ENCODE peak calls at places on chromosomes 4 and X, in six cellular contexts. Y is mucosa of descending colon, L is upper lobe of left lung, R is neuronal stem cell, T is fibroblast of pulmonary artery, I is left ventricle myocardium inferior. M is an unnamed sample.

GRCh38 chr4:14566518-14566917 is 435.8 kb upstream of the CPEB2 start:
- DNase-seq in Y (no peak), L (no peak), R (no peak), T (peak), I (no peak), M (no peak)

GRCh38 chr4:73257995-73258667 is 467 bp downstream of the ANKRD17 start:
- DNase-seq in Y (peak), L (peak), R (peak), T (peak), I (no peak), M (peak)

GRCh38 chr4:139511320-139511719 is 44.7 kb downstream of the SETD7 start:
- DNase-seq in Y (no peak), L (no peak), R (no peak), T (peak), I (no peak), M (no peak)

GRCh38 chrX:13721819-13722527 is 12.4 kb downstream of the TRAPPC2 start:
- DNase-seq in Y (no peak), L (no peak), R (no peak), T (peak), I (no peak), M (no peak)

GRCh38 chr4:17168571-17168970 is 270.1 kb upstream of the LDB2 start:
- DNase-seq in Y (no peak), L (no peak), R (no peak), T (peak), I (no peak), M (no peak)

GRCh38 chr4:104447346-104447745 is 47.3 kb downstream of the CXXC4 start:
- DNase-seq in Y (no peak), L (no peak), R (no peak), T (no peak), I (no peak), M (no peak)

GRCh38 chr4:15457401-15458201 is 12.1 kb upstream of the CC2D2A start:
- DNase-seq in Y (no peak), L (no peak), R (no peak), T (peak), I (no peak), M (peak)

GRCh38 chrX:124860736-124861135 is 458.9 kb upstream of the TEX13C start:
- DNase-seq in Y (no peak), L (no peak), R (no peak), T (no peak), I (no peak), M (no peak)

GRCh38 chr4:37993806-37994205 is 33.6 kb downstream of the PTTG2 start:
- DNase-seq in Y (no peak), L (no peak), R (no peak), T (no peak), I (no peak), M (no peak)

GRCh38 chr4:142901166-142901662 is 55.1 kb upstream of the INPP4B start:
- DNase-seq in Y (peak), L (no peak), R (no peak), T (no peak), I (no peak), M (no peak)

GRCh38 chr4:31918891-31919290 is 1198.7 kb downstream of the PCDH7 start:
- DNase-seq in Y (no peak), L (no peak), R (no peak), T (peak), I (no peak), M (no peak)

DNA sequence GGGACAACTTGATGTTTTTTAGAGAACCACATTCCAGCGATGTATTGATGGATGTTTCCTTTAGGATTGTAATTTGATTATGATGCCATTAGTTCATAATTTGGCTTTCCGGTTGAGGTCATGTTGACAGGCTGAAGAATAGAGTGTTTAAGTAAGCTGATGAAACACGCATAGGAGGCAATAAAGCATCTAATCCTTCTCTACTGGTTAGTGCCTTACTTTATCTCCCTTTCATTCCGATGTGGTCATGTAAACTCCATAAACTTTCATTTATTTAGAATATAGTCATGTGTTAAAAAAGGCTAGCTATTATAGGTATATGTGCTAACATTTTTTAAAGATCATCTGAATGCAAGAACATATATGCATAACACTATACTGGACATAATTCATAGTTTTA is 15.0 kb downstream of the FRMPD4 start:
- DNase-seq in Y (no peak), L (no peak), R (no peak), T (no peak), I (no peak), M (no peak)
- H3K4me3 ChIP-seq in Y (no peak), L (no peak), R (no peak), T (no peak), I (no peak), M (no peak)

GRCh38 chr4:40515037-40515397 is 114.6 kb downstream of the RBM47 start:
- DNase-seq in Y (no peak), L (no peak), R (no peak), T (no peak), I (no peak), M (no peak)
- H3K4me3 ChIP-seq in Y (peak), L (peak), R (no peak), T (no peak), I (no peak), M (no peak)

GRCh38 chr4:4270529-4270928 is 19.4 kb downstream of the LYAR start:
- DNase-seq in Y (no peak), L (no peak), R (no peak), T (peak), I (no peak), M (no peak)

GRCh38 chr4:4267981-4268380 is 20.0 kb upstream of the TMEM128 start:
- DNase-seq in Y (no peak), L (no peak), R (no peak), T (peak), I (no peak), M (no peak)

GRCh38 chr4:4269856-4270255 is 20.1 kb downstream of the LYAR start:
- DNase-seq in Y (no peak), L (peak), R (no peak), T (peak), I (no peak), M (no peak)

GRCh38 chr4:4268753-4269152 is 20.7 kb upstream of the TMEM128 start:
- DNase-seq in Y (no peak), L (no peak), R (no peak), T (no peak), I (no peak), M (no peak)

DNA sequence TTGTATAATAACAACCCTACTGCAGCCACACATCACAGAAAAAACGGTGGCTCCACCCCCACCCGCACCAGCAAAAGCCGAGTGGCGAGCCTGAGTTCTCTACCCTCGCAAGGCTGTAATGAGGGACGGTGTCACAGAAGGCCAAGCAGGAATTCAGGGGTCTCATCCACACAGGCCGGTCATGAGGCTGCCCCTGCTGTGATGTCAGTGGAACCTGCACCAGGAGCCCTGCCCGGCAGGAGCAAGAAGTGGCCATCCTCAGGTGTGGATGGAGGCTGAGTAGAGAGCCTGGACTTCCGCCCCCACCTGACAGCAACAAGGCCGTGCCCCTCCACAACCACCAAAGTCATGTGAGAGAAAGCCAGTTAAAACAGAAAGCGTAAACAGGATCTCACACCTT is 20.6 kb downstream of the LYAR start:
- DNase-seq in Y (no peak), L (no peak), R (no peak), T (no peak), I (no peak), M (no peak)
- H3K4me3 ChIP-seq in Y (no peak), L (no peak), R (no peak), T (no peak), I (no peak), M (no peak)

DNA sequence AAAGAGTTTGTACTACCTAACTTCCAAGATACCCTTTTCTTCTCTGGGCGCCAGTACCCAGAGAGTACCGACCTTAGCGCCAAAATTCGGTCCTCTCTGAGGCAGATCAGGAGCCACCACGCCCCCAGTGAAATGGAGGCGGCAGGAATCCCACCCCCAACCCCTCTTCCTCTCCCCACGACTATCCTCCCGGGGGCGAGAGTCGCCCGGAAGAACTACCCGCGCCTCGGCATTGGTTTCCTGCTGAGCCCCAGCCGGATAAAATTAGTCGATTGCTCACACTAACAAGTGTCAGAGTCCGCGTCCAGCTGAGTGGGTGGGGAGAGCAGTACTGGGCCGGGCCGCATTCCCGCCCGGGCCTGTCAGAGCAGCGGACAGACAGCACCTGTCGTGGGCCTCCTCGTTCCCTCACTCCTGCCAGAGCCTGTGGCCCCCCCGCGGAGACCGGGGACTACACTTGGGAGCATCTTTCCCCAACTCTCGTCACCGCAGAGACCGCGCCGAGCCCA is 78.7 kb downstream of the RLIM start:
- DNase-seq in Y (peak), L (peak), R (no peak), T (peak), I (peak), M (peak)
- H3K4me3 ChIP-seq in Y (no peak), L (peak), R (no peak), T (peak), I (peak), M (peak)

GRCh38 chr4:77167866-77168265 is 10.9 kb downstream of the CCNG2 start:
- DNase-seq in Y (no peak), L (no peak), R (no peak), T (no peak), I (no peak), M (no peak)
- H3K4me3 ChIP-seq in Y (no peak), L (no peak), R (no peak), T (no peak), I (no peak), M (no peak)